ENCODE peak calls at places on chromosomes 1 and 21, in four cellular contexts. C is tibial nerve, V is psoas muscle, Q is transverse colon. Z is an unnamed sample.

GRCh38 chr21:46256501-46256994 is 28.0 kb upstream of the LSS start:
- DNase-seq in C (no peak), V (no peak), Q (no peak), Z (no peak)

GRCh38 chr1:201309420-201309819 is 26.1 kb downstream of the PKP1 start:
- DNase-seq in C (peak), V (peak), Q (peak), Z (peak)

GRCh38 chr1:157178490-157178889 is 40.3 kb upstream of the ETV3 start:
- DNase-seq in C (no peak), V (no peak), Q (no peak), Z (no peak)

GRCh38 chr1:57485643-57486042 is 61.8 kb upstream of the DAB1 start:
- DNase-seq in C (no peak), V (no peak), Q (no peak), Z (no peak)

GRCh38 chr1:61370908-61371279 is 288.5 kb downstream of the NFIA start:
- DNase-seq in C (no peak), V (no peak), Q (no peak), Z (no peak)

GRCh38 chr1:147479864-147480564 is 61.3 kb upstream of the BCL9 start:
- DNase-seq in C (no peak), V (no peak), Q (no peak), Z (no peak)

GRCh38 chr1:17700981-17701870 is 53.9 kb upstream of the ACTL8 start:
- DNase-seq in C (no peak), V (no peak), Q (no peak), Z (no peak)

GRCh38 chr1:196178083-196178635 is 430.1 kb downstream of the KCNT2 start:
- DNase-seq in C (no peak), V (no peak), Q (no peak), Z (no peak)

GRCh38 chr1:90795396-90795795 is 78.3 kb upstream of the BARHL2 start:
- DNase-seq in C (no peak), V (no peak), Q (no peak), Z (no peak)

GRCh38 chr21:46243325-46243724 is 14.8 kb upstream of the LSS start:
- DNase-seq in C (no peak), V (no peak), Q (no peak), Z (no peak)

DNA sequence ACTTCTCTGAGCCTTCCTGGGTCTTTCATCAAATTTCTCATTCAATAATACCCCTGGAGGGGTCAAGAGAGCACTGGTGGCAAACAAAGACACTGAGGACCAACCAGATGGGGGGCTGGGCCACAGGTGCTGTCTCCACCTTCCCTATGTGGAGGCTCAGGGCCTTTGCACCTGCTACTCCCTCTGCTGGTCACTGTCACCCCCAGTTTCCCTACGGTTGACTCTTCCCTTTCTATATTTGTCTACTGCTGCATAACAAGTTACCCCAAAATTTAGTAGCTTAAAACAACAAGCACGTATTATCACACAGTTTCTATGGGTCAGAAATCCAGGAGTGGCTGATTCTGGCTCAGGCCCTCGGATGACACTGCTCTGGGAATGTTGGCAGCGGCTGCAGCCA is 138.8 kb upstream of the RUNX3 start:
- DNase-seq in C (no peak), V (no peak), Q (no peak), Z (no peak)
- H3K4me3 ChIP-seq in C (no peak), V (no peak), Q (no peak), Z (no peak)

GRCh38 chr1:169565335-169566271 is 20.7 kb downstream of the F5 start:
- DNase-seq in C (no peak), V (no peak), Q (no peak), Z (peak)
- H3K4me3 ChIP-seq in C (no peak), V (no peak), Q (no peak), Z (no peak)

GRCh38 chr1:109151146-109151545 is 37.2 kb downstream of the ELAPOR1 start:
- DNase-seq in C (no peak), V (peak), Q (peak), Z (peak)

GRCh38 chr1:109151591-109151990 is 37.7 kb downstream of the ELAPOR1 start:
- DNase-seq in C (no peak), V (no peak), Q (no peak), Z (no peak)

GRCh38 chr1:109149874-109150601 is 36.1 kb downstream of the ELAPOR1 start:
- DNase-seq in C (no peak), V (peak), Q (no peak), Z (no peak)

GRCh38 chr1:109148838-109149555 is 35.1 kb downstream of the ELAPOR1 start:
- DNase-seq in C (no peak), V (no peak), Q (no peak), Z (peak)

DNA sequence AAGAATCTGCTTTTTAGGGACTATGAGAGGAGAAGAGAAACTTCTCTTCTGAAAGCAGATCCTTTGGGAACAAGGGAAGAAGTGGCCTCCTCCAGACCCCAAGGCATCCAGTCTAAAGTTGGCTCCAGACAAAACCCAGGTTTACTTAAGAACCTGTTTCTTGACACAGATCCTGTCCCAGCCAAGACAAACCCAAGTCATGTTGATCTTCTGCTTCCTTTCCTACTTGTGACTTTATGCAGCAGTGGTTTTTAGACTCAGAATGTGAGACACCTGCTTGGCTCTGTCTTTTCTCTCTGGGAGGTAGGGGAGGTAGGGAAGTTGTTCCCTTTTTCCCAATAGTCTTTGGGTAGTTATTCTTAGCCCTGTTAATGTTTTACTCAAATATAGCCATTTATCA is 38.3 kb downstream of the ELAPOR1 start:
- DNase-seq in C (no peak), V (no peak), Q (no peak), Z (no peak)
- H3K4me3 ChIP-seq in C (no peak), V (no peak), Q (no peak), Z (no peak)

GRCh38 chr1:178371999-178372398 is 124.8 kb downstream of the CLEC20A start:
- DNase-seq in C (no peak), V (no peak), Q (no peak), Z (no peak)

GRCh38 chr1:178367151-178367550 is 129.6 kb downstream of the CLEC20A start:
- DNase-seq in C (no peak), V (no peak), Q (no peak), Z (no peak)

GRCh38 chr1:178374016-178374415 is 122.7 kb downstream of the CLEC20A start:
- DNase-seq in C (no peak), V (no peak), Q (no peak), Z (no peak)

GRCh38 chr1:178376008-178376407 is 120.8 kb downstream of the CLEC20A start:
- DNase-seq in C (no peak), V (no peak), Q (no peak), Z (no peak)

GRCh38 chr1:178371236-178371635 is 125.5 kb downstream of the CLEC20A start:
- DNase-seq in C (no peak), V (no peak), Q (no peak), Z (peak)
- H3K4me3 ChIP-seq in C (peak), V (peak), Q (no peak), Z (peak)

GRCh38 chr1:33155877-33156538 is 25.8 kb downstream of the TRIM62 start:
- DNase-seq in C (no peak), V (no peak), Q (no peak), Z (no peak)

GRCh38 chr1:33151115-33151514 is 30.7 kb downstream of the TRIM62 start:
- DNase-seq in C (no peak), V (no peak), Q (peak), Z (no peak)

GRCh38 chr1:33150522-33150921 is 31.3 kb downstream of the TRIM62 start:
- DNase-seq in C (no peak), V (no peak), Q (no peak), Z (no peak)

GRCh38 chr1:33152685-33153432 is 29.0 kb downstream of the TRIM62 start:
- DNase-seq in C (peak), V (peak), Q (no peak), Z (no peak)

DNA sequence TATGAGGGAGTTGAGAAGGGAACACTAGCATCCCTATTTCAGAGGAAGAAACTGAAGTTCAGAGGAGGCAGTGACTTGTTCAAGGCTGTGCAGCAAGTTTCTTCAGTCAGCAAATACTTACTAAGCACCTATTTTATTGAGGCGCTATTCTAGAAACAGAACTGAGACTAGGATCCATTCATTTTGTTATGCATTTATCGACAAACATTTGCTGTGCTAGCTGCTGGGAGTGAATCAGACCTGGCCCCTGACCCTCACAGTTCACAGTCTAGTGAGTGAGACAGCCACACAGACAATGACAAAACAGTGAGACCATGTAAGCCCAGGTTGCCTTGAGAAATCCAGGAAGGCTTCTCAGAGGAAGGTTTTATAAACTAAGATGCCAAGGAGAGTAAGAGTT is 28.2 kb downstream of the TRIM62 start:
- DNase-seq in C (no peak), V (no peak), Q (no peak), Z (no peak)
- H3K4me3 ChIP-seq in C (no peak), V (no peak), Q (no peak), Z (no peak)

GRCh38 chr1:8816306-8816705 is 1.1 kb downstream of the RERE start:
- DNase-seq in C (no peak), V (no peak), Q (no peak), Z (no peak)
- H3K4me3 ChIP-seq in C (peak), V (peak), Q (peak), Z (peak)

DNA sequence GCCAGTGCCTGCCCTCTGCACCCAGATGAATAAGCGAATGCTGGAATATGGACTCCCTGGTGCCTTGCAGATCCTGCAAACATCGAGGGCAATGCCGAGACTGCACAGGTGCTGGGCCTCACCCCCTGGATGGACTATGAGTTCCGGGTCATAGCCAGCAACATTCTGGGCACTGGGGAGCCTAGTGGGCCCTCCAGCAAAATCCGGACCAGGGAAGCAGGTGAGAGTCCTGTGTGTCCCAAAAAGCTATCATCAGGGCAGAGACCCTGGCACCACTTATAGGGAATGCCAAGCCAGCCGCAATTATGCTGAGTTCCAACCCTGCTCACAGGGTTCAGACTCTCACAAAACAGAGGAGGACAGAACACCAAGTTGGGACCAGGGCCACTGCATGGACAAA is 17.2 kb downstream of the TMEM81 start:
- DNase-seq in C (no peak), V (no peak), Q (no peak), Z (no peak)
- H3K4me3 ChIP-seq in C (no peak), V (no peak), Q (no peak), Z (no peak)

Z was measured in hepatocyte.